ENCODE peak calls at places on chromosomes 4 and X, in ten cellular contexts. H, N, B, Q, L, J, U, K, Z and P are unnamed samples. For H3K4me1 and H3K27me3, the result is how much of the 10 kb centered on the place peaks cover.

GRCh38 chr4:73692284-73692683 is 48.1 kb upstream of the CXCL8 start:
- DNase-seq in B (no peak), Q (no peak), Z (no peak), N (no peak), K (no peak), J (no peak), H (no peak), U (no peak), L (no peak), P (no peak)

GRCh38 chr4:74608151-74608949 is 163.4 kb downstream of the AREG start:
- DNase-seq in Q (no peak), Z (peak), B (no peak), L (no peak), J (no peak), U (no peak), H (no peak), K (no peak), N (no peak), P (no peak)

GRCh38 chr4:42560465-42560864 is 96.4 kb downstream of the ATP8A1 start:
- DNase-seq in Z (no peak), H (no peak), U (no peak), K (no peak), B (no peak), J (no peak), Q (no peak), N (no peak), L (no peak), P (no peak)

GRCh38 chr4:165208741-165209388 is 1.5 kb downstream of the KLHL2 start:
- DNase-seq in U (no peak), N (no peak), Z (no peak), J (no peak), H (no peak), K (no peak), Q (no peak), B (peak), L (no peak), P (no peak)

GRCh38 chr4:52750819-52751348 is 341 bp downstream of the ERVMER34-1 start:
- DNase-seq in N (no peak), L (no peak), Q (no peak), K (peak), B (peak), U (no peak), H (no peak), J (peak), Z (peak), P (peak)

GRCh38 chr4:176875441-176875930 is 82.8 kb upstream of the VEGFC start:
- DNase-seq in H (peak), N (no peak), Q (no peak), K (no peak), J (no peak), Z (no peak), B (no peak), L (no peak), U (no peak), P (no peak)

GRCh38 chr4:154492288-154492687 is 689 bp upstream of the DCHS2 start:
- DNase-seq in Z (no peak), L (no peak), H (no peak), B (no peak), Q (no peak), U (no peak), J (peak), K (no peak), N (no peak), P (no peak)

GRCh38 chrX:45619290-45619689 is 418.6 kb upstream of the DIPK2B start:
- DNase-seq in H (peak), Q (no peak), N (no peak), U (no peak), B (no peak), Z (peak), K (no peak), J (no peak), L (no peak), P (no peak)

GRCh38 chrX:30530591-30530990 is 47.0 kb downstream of the TASL start:
- DNase-seq in L (no peak), Z (peak), B (no peak), J (no peak), K (no peak), H (no peak), U (no peak), Q (no peak), N (no peak), P (no peak)

GRCh38 chr4:169345207-169345788 is 74.5 kb upstream of the SH3RF1 start:
- DNase-seq in K (no peak), N (no peak), U (no peak), J (no peak), Q (no peak), L (no peak), B (no peak), Z (no peak), H (no peak), P (no peak)

GRCh38 chrX:29662101-29662500 is 553.3 kb upstream of the MAGEB2 start:
- DNase-seq in N (no peak), B (no peak), L (no peak), Z (peak), K (no peak), U (no peak), Q (no peak), H (no peak), J (no peak), P (no peak)

GRCh38 chrX:30307466-30307865 is 1.7 kb downstream of the NR0B1 start:
- DNase-seq in B (no peak), J (no peak), Q (no peak), L (no peak), N (no peak), Z (no peak), K (no peak), H (no peak), U (no peak), P (no peak)

GRCh38 chr4:66489783-66490452 is 819.6 kb upstream of the EPHA5 start:
- DNase-seq in U (no peak), N (no peak), H (no peak), Q (no peak), K (no peak), Z (peak), B (no peak), J (no peak), L (no peak), P (no peak)

GRCh38 chr4:10730019-10730418 is 45.5 kb upstream of the CLNK start:
- DNase-seq in L (no peak), Z (no peak), N (no peak), B (no peak), K (no peak), J (no peak), H (no peak), Q (no peak), U (no peak), P (no peak)

GRCh38 chr4:2791518-2792395 is 1.1 kb upstream of the SH3BP2 start:
- DNase-seq in Z (no peak), H (no peak), B (no peak), J (no peak), U (peak), L (peak), N (no peak), K (peak), Q (no peak), P (no peak)

GRCh38 chrX:153226344-153227190 is 47.5 kb downstream of the MAGEA1 start:
- DNase-seq in L (no peak), H (peak), N (no peak), U (no peak), Z (peak), B (no peak), K (peak), Q (no peak), J (peak), P (no peak)

GRCh38 chrX:404656-405055 is 17.9 kb upstream of the PPP2R3B start:
- DNase-seq in N (no peak), B (no peak), H (no peak), Q (no peak), K (no peak), Z (no peak), J (no peak), L (no peak), U (no peak), P (no peak)

GRCh38 chr4:39303871-39304270 is 62.3 kb downstream of the RFC1 start:
- DNase-seq in U (no peak), Z (no peak), H (no peak), B (no peak), Q (no peak), N (no peak), K (no peak), J (no peak), L (no peak), P (no peak)

GRCh38 chr4:182306792-182307507 is 63.7 kb downstream of the TENM3 start:
- DNase-seq in Z (peak), L (no peak), K (no peak), J (no peak), Q (no peak), B (no peak), U (no peak), H (no peak), N (no peak), P (no peak)

GRCh38 chrX:39772057-39772832 is 325.5 kb downstream of the BCOR start:
- DNase-seq in Q (no peak), U (no peak), K (peak), H (peak), Z (no peak), N (no peak), L (peak), J (peak), B (no peak), P (peak)

GRCh38 chr4:48558026-48558425 is 68.0 kb downstream of the ZAR1 start:
- DNase-seq in H (no peak), N (no peak), K (no peak), U (no peak), L (no peak), B (no peak), J (no peak), Z (no peak), Q (no peak), P (no peak)

GRCh38 chr4:186703510-186703909 is 20.1 kb downstream of the FAT1 start:
- DNase-seq in H (no peak), B (no peak), J (no peak), Z (no peak), N (no peak), L (no peak), U (no peak), Q (no peak), K (no peak), P (no peak)

GRCh38 chr4:186702297-186702696 is 21.4 kb downstream of the FAT1 start:
- DNase-seq in B (no peak), Q (no peak), L (no peak), Z (no peak), N (no peak), K (no peak), U (no peak), J (no peak), H (no peak), P (no peak)

GRCh38 chr4:186702940-186703339 is 20.7 kb downstream of the FAT1 start:
- DNase-seq in H (no peak), Z (no peak), J (no peak), U (no peak), B (no peak), N (no peak), K (no peak), L (no peak), Q (no peak), P (no peak)

GRCh38 chr4:186701788-186702187 is 21.9 kb downstream of the FAT1 start:
- DNase-seq in N (no peak), U (no peak), B (no peak), H (no peak), Z (no peak), K (peak), J (no peak), Q (no peak), L (no peak), P (no peak)

DNA sequence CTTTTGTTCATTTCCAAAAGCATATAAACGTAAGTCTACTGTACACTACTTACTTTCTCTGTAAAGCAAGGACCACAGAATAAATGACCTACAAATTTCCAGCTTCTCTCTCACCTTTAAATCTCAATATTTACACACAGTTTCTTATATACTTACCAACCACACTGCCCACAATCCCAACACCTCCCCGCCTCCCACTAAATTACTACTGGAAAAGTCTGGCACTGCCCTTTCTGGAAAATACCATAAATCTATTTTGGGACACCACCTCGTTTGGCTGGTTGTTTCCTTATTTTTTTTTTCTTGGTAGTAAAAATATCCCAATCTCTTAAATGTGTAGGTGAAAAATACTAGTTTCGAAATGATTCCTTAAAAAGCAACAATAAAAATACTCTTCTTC is 19.6 kb downstream of the FAT1 start:
- DNase-seq in U (no peak), K (no peak), B (no peak), L (no peak), Q (no peak), J (no peak), N (no peak), H (no peak), Z (no peak), P (no peak)
- H3K4me1 ChIP-seq in U (under half), K (under half), B (under half), L (under half), Q (under half), J (under half), N (under half), H (under half), Z (under half), P (under half)

DNA sequence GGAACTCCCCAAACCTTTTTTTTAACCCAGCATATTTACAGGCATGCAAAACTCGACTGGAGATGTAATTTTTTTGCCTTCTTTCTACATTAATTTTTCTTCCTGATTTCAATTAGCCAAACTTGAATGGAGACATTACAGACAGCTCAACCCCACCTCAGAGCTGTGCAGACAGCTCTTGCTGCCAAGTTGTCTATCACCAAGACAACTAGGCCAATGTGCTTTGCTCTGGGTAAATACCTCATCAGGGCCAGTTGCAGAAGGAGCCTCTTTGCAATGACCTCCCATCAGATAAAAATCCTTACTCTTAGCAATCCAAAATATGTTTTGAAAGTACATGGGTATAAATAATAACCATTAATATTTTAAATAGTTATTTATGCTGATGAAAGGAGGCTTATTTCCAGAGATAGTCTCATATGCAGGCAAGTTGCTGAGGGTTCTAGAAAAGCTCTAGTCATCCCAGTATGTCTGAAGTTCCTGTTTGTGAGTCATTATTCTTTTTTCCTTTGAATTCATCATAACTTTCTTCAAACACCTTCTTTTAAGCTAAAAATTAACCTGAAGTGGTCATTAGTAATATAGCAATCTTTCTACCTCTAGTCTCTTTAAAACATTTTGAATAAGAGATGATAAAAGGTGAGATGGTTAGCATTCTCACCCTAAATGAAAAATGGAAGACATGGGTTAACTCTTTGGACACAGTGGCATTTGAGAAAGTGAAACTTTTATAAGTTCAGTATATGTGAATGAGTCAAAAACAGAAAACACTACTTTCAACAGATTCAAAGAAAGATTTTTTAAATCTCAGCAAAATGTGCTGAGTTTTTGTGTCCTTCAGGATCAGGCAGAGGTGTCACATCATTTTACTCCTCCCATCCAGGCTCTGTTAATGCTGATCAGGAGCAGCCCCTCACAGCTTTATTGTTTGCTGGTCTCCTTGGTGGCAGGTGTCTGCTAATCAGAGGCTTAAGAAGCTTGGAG is 475.5 kb upstream of the FGF16 start:
- DNase-seq in K (no peak), N (no peak), L (no peak), J (no peak), Q (no peak), U (no peak), Z (no peak), H (no peak), B (no peak), P (no peak)
- H3K27me3 ChIP-seq in K (under half), N (under half), L (under half), J (under half), Q (under half), U (under half), Z (under half), H (under half), B (under half), P (under half)

GRCh38 chr4:85556293-85556692 is 81.3 kb downstream of the ARHGAP24 start:
- DNase-seq in H (no peak), Q (no peak), U (no peak), N (no peak), J (no peak), K (no peak), L (no peak), Z (no peak), B (no peak), P (no peak)

GRCh38 chr4:85555210-85555609 is 80.3 kb downstream of the ARHGAP24 start:
- DNase-seq in Q (no peak), J (no peak), B (no peak), Z (peak), K (no peak), N (no peak), U (no peak), L (no peak), H (no peak), P (no peak)

GRCh38 chr4:85557016-85557901 is 82.3 kb downstream of the ARHGAP24 start:
- DNase-seq in Q (no peak), N (no peak), B (no peak), L (no peak), U (no peak), K (no peak), Z (no peak), H (no peak), J (no peak), P (no peak)
- H3K4me1 ChIP-seq in Q (under half), N (under half), B (under half), L (under half), U (under half), K (under half), Z (under half), H (under half), J (under half), P (under half)

GRCh38 chr4:13535708-13536361 is 8.5 kb downstream of the NKX3-2 start:
- DNase-seq in N (no peak), B (no peak), H (no peak), L (no peak), Q (no peak), U (no peak), K (no peak), Z (no peak), J (no peak), P (no peak)

GRCh38 chr4:13537832-13538177 is 6.5 kb downstream of the NKX3-2 start:
- DNase-seq in J (no peak), Z (no peak), K (no peak), Q (no peak), H (no peak), N (no peak), B (no peak), U (no peak), L (no peak), P (no peak)

GRCh38 chr4:13536607-13537006 is 7.7 kb downstream of the NKX3-2 start:
- DNase-seq in Z (no peak), Q (no peak), U (no peak), B (no peak), K (no peak), N (no peak), J (no peak), H (no peak), L (no peak), P (no peak)

GRCh38 chr4:13538427-13538973 is 5.8 kb downstream of the NKX3-2 start:
- DNase-seq in N (no peak), L (no peak), J (no peak), K (no peak), U (no peak), B (no peak), Q (no peak), Z (no peak), H (no peak), P (no peak)

GRCh38 chr4:13537011-13537831 is 7.1 kb downstream of the NKX3-2 start:
- DNase-seq in K (no peak), B (no peak), L (no peak), Q (no peak), H (no peak), J (no peak), U (no peak), N (no peak), Z (no peak), P (no peak)
- H3K27me3 ChIP-seq in K (under half), B (half or more), L (under half), Q (half or more), H (half or more), J (half or more), U (half or more), N (half or more), Z (half or more), P (half or more)

GRCh38 chrX:133745361-133745760 is 240.0 kb downstream of the GPC3 start:
- DNase-seq in Z (no peak), H (no peak), K (no peak), N (no peak), L (no peak), U (no peak), J (no peak), B (peak), Q (no peak), P (peak)
- H3K4me1 ChIP-seq in Z (under half), H (under half), K (under half), N (under half), L (under half), U (under half), J (under half), B (under half), Q (under half), P (under half)

GRCh38 chr4:112888617-112889016 is 160.8 kb upstream of the ANK2 start:
- DNase-seq in Q (no peak), N (no peak), U (no peak), J (no peak), H (no peak), Z (no peak), L (no peak), K (no peak), B (no peak), P (no peak)
- H3K27me3 ChIP-seq in Q (under half), N (under half), U (under half), J (under half), H (under half), Z (under half), L (under half), K (under half), B (under half), P (under half)

GRCh38 chrX:154375156-154375504 is 696 bp upstream of the FLNA start:
- DNase-seq in H (no peak), Q (no peak), K (no peak), J (no peak), U (no peak), B (no peak), N (no peak), L (no peak), Z (no peak), P (no peak)

GRCh38 chrX:154374361-154375155 is at the start of gene FLNA:
- DNase-seq in J (peak), H (peak), L (peak), B (no peak), N (no peak), U (no peak), K (peak), Z (no peak), Q (no peak), P (no peak)

GRCh38 chrX:154372612-154373022 is 1.8 kb downstream of the FLNA start:
- DNase-seq in J (no peak), Q (no peak), H (peak), Z (no peak), K (no peak), B (no peak), U (no peak), L (no peak), N (no peak), P (peak)

GRCh38 chrX:154371771-154372300 is 2.6 kb downstream of the FLNA start:
- DNase-seq in K (no peak), N (no peak), Q (no peak), Z (no peak), B (no peak), L (no peak), J (no peak), U (no peak), H (no peak), P (no peak)

DNA sequence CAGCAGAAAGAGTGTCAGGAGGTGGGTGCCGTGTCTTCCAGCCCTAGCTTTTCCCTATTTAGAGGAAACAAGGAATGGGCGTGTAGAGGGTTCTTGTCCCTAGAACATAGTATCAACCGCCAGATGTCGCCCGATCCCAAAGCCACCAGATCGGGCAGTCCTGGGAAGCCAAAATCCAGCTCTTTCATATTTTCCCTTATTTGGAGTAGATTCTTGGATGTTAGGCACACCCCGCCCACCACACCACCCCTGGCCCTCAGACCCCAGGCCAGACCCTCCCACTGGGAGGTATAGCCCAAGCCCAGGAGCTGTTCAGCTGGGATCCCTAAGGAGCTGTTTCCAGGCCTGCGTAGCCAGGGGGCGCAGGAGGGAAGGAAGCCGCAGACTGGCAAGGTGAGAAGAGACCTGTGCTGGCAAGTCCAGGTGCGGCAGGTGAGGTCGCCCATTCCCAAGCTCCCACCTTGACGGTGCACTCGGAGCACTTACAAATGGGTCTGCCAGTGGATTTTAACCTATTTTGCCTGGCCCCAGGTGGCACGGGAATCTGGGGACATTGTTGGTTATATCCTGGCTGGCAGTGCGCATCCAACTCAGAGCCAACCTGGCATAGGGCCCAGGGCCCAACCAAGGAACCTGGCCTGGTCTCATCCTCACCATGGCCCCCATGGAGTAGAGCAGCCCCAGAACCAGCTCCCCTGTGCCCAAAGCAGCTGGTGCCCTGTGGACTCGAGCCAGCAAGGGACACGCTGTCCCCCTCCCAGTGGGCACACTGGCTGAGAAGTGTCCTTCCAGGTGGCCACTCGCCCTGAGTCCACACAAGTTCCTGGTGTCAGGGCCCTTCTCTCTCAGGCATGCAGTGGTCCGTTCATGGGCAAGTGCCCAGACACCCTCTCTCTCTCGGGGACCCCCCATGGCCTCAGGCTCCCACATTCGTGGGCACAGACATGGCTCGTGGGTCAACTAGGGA is 811 bp downstream of the FLNA start:
- DNase-seq in B (no peak), H (peak), Z (peak), U (no peak), Q (peak), J (peak), K (peak), L (peak), N (no peak), P (no peak)
- H3K4me1 ChIP-seq in B (under half), H (under half), Z (under half), U (under half), Q (under half), J (under half), K (under half), L (under half), N (under half), P (under half)